ENCODE peak calls at places on chromosome 19, in four cellular contexts. T, Q, J and P are unnamed samples.

GRCh38 chr19:8731428-8732169 is 10.2 kb downstream of the OR2Z1 start:
- DNase-seq in T (no peak), J (no peak), Q (no peak), P (no peak)

GRCh38 chr19:40611096-40611495 is 9.9 kb downstream of the LTBP4 start:
- DNase-seq in J (no peak), Q (no peak), T (no peak), P (no peak)

GRCh38 chr19:19427302-19427701 is 21.8 kb downstream of the GATAD2A start:
- DNase-seq in Q (no peak), J (no peak), T (no peak), P (no peak)

GRCh38 chr19:48443262-48443661 is 2.5 kb upstream of the GRWD1 start:
- DNase-seq in J (no peak), T (no peak), Q (no peak), P (no peak)

GRCh38 chr19:32483574-32483973 is 78.0 kb downstream of the DPY19L3 start:
- DNase-seq in J (no peak), T (no peak), Q (no peak), P (no peak)

GRCh38 chr19:14165986-14166385 is 29.6 kb upstream of the ASF1B start:
- DNase-seq in J (no peak), T (no peak), Q (no peak), P (no peak)

GRCh38 chr19:44823373-44823698 is 14.4 kb downstream of the BCAM start:
- DNase-seq in T (no peak), J (no peak), Q (no peak), P (no peak)

GRCh38 chr19:40933025-40933424 is 51.0 kb upstream of the CYP2A7 start:
- DNase-seq in T (peak), J (no peak), Q (peak), P (no peak)

GRCh38 chr19:54248016-54248601 is 5.5 kb upstream of the LILRA6 start:
- DNase-seq in T (no peak), J (no peak), Q (no peak), P (no peak)

GRCh38 chr19:1461862-1462261 is 11.9 kb downstream of the APC2 start:
- DNase-seq in J (peak), T (no peak), Q (no peak), P (no peak)

GRCh38 chr19:51142119-51142518 is at the start of gene SIGLEC7:
- DNase-seq in Q (no peak), T (no peak), J (no peak), P (no peak)

GRCh38 chr19:31821346-31821745 is 472.1 kb upstream of the TSHZ3 start:
- DNase-seq in J (no peak), Q (no peak), T (no peak), P (no peak)

GRCh38 chr19:30122431-30122830 is 180.4 kb downstream of the URI1 start:
- DNase-seq in T (no peak), J (no peak), Q (no peak), P (no peak)

GRCh38 chr19:805600-806550 is 8.6 kb downstream of the PTBP1 start:
- DNase-seq in Q (no peak), J (no peak), T (no peak), P (no peak)

GRCh38 chr19:13408889-13409518 is 97.3 kb downstream of the CACNA1A start:
- DNase-seq in J (no peak), T (no peak), Q (no peak), P (no peak)

DNA sequence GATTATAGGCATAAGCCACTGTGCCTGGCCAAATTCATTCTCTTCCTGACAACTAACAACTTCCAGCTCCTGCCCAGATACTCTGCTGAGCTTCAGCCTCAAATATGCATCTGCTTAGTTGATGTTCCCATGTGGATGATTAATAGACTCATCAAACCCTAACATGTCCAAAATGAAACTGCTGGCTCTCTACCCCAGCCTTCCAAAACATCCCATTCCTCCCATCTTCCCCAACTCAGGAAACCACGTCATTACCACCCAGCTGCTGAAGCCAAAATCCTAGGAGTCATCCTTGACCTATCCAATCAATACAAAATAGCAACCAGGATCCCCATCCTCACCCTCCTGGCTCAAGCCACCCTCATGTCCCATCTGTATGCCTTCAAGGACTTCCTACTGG is 20.9 kb downstream of the POU2F2 start:
- DNase-seq in Q (no peak), J (no peak), T (no peak), P (no peak)
- TF ChIP-seq KDM1A in Q (no peak), J (no peak), T (no peak), P (no peak)

DNA sequence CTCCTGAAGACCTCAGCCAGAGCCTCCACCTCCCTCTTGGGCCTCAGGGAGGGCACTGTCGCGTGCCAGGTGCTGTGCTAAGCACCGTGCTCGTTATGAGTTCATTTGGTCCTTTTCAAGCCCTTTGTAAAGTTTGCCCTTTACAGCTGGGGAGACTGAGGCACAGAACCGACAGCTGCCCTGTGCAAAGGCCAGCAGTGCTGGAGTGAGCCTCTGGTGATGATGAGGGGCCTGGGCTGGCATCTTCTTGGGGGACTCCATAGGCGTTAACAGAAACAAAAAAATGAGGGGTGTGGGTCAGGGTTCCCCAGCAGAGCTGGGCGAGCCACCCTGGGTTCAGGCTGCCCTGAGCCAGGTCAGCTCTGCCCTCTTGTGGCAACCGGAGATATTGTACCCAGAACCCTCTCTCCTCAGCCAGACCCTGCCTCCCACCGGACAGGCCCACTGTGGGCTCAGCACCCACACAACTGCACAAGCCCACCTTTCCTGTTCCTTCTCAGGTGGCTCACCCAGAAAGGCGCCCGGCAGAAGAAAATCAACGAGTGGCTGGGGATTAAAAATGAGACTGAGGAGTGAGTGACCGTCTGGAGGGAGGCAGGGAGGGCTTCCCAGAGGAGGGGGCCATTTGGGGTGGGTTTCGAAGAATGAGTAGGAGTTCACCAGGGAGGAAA is 5.5 kb upstream of the IFI30 start:
- DNase-seq in J (no peak), Q (peak), T (peak), P (no peak)
- TF ChIP-seq BHLHE40 in J (no peak), Q (no peak), T (no peak), P (peak)

GRCh38 chr19:39407644-39408391 is 1.2 kb downstream of the ZFP36 start:
- DNase-seq in T (no peak), J (no peak), Q (no peak), P (no peak)
- TF ChIP-seq KDM1A in T (no peak), J (no peak), Q (no peak), P (no peak)

GRCh38 chr19:52665529-52665928 is 27.4 kb upstream of the ZNF83 start:
- DNase-seq in J (no peak), Q (peak), T (no peak), P (no peak)
- TF ChIP-seq BHLHE40 in J (no peak), Q (no peak), T (no peak), P (no peak)

DNA sequence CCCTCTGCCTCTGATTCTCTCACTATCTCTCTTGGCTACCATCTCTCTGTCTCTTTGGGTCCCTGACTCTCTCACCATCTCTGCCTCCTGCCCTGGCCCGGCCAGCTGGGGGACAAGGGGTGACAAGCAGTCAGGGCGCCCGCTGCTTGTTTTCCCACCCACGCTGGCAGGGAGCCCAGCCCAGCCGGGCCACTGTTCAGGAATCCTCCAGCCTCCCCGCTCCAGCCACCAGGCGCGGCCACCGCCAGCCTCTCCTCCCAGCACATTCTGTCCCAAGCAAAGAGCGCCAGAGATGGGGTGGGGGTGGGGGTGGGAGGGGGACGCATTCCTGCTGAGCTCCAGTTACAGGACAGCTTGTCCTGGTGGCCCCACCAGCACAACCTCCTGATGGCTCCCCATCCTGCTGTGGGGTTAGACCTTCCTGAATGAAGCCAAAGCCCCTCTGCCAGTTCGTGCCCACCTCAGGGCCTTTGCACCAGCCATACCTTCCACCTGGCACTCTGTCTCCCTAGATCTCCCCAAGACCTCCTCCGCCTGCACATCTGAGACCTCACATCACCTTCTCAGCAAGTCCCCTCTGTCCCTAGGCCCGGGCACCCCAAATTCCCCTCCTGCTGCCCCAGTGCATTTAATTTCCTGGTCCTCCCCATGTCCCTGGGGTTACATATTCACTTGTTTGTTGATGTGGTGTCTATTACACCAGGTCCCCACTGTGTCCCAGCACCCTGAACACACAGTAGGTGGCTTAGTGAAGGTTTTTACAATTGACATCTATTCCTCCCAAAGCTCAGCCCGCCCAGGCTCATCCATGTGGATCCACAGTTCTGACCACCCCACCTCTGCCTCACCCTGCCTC is 12.5 kb downstream of the ARRDC2 start:
- DNase-seq in J (peak), Q (peak), T (no peak), P (no peak)
- TF ChIP-seq KDM1A in J (no peak), Q (no peak), T (no peak), P (no peak)

GRCh38 chr19:21608571-21608970 is 103.2 kb downstream of the ZNF429 start:
- DNase-seq in Q (no peak), T (no peak), J (peak), P (no peak)
- TF ChIP-seq BHLHE40 in Q (no peak), T (no peak), J (no peak), P (no peak)

DNA sequence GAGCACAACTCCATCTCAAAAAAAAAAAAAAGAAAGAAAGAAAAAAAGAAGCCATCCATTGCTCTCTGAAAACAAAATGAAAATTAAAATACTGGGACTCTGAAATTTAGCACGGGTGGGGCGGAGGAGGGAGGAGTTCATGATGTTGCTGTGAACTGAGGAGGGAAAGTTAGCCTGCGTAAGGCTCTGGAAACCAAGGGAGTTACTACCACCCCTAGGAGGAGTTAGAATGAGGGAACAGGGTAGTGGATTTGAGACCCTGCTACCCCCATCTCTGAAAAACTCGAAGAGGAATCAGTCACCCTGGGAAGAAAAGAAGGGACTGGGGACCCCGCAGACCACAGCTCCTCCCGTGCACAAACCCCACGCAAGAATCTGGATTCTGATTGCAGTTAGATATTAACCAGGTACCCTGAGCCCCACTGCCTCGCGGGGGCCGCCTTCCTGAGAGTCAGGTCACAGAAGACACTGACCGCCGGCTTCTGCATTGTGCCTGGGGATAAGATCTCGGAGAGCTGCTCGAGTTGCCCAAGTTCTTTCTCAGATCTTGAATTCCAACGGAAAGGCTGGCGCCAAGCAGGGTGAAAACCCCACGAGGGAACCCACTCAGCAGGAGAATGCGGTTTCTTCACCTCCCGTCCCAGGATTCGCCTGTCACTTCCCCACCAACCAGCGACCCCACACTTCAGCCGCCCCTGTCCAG is 941 bp downstream of the ZNF442 start:
- DNase-seq in T (no peak), Q (peak), J (no peak), P (no peak)
- TF ChIP-seq KDM1A in T (no peak), Q (no peak), J (no peak), P (no peak)

DNA sequence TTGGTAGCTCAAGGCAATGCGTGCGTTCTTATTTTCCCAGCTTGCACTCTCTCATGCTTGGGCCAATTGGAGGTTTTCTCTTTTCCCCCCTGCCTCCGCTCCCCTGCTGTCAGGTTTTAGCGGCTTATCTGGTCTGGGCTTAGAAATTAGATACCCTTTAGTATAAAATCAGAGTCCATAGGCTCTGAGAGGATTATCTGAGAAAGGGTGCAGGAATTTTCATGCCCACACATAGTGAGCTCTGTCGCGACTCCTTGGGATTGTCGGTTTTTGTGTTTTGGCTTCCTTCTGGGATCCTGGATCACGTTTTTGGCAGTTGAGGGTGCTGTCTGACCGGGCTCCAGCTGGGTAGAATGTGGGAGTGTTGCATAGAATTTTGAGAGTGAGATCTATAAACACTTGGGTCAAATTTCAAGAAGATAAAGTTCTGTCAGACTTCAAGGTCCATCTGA is 12.4 kb downstream of the CHAF1A start:
- DNase-seq in Q (no peak), J (no peak), T (no peak), P (no peak)
- TF ChIP-seq BHLHE40 in Q (no peak), J (no peak), T (no peak), P (no peak)